ENCODE peak calls at places on chromosomes 12 and 14, in five cellular contexts. One of them, this sample, is unnamed.

GRCh38 chr12:19757317-19757877 is 318.1 kb downstream of the AEBP2 start:
- DNase-seq in head of caudate nucleus: no peak
- DNase-seq in lung: no peak
- DNase-seq in activated CD8-positive, alpha-beta T cell treated with anti-CD3 and anti-CD28 coated beads, Interleukin-2, amount 10 ng/mL, durations not matched to agents 7 days and 5 days: no peak
- DNase-seq in hypothalamus: no peak
- DNase-seq in this sample: peak; percentile 25

GRCh38 chr14:61528591-61529021 is 166.7 kb upstream of the HIF1A start:
- DNase-seq in head of caudate nucleus: no peak
- DNase-seq in lung: no peak
- DNase-seq in activated CD8-positive, alpha-beta T cell treated with anti-CD3 and anti-CD28 coated beads, Interleukin-2, amount 10 ng/mL, durations not matched to agents 7 days and 5 days: no peak
- DNase-seq in hypothalamus: no peak
- DNase-seq in this sample: no peak

GRCh38 chr12:51871126-51871525 is 16.8 kb upstream of the ANKRD33 start:
- DNase-seq in head of caudate nucleus: peak; percentile 37
- DNase-seq in lung: no peak
- DNase-seq in activated CD8-positive, alpha-beta T cell treated with anti-CD3 and anti-CD28 coated beads, Interleukin-2, amount 10 ng/mL, durations not matched to agents 7 days and 5 days: no peak
- DNase-seq in hypothalamus: no peak
- DNase-seq in this sample: peak; percentile 65

GRCh38 chr12:94202245-94203180 is 54.1 kb downstream of the PLXNC1 start:
- DNase-seq in head of caudate nucleus: no peak
- DNase-seq in lung: no peak
- DNase-seq in activated CD8-positive, alpha-beta T cell treated with anti-CD3 and anti-CD28 coated beads, Interleukin-2, amount 10 ng/mL, durations not matched to agents 7 days and 5 days: peak; percentile 53
- DNase-seq in hypothalamus: no peak
- DNase-seq in this sample: no peak

GRCh38 chr12:49808686-49809368 is 19.4 kb downstream of the NCKAP5L start:
- DNase-seq in head of caudate nucleus: peak; percentile 87
- DNase-seq in lung: no peak
- DNase-seq in activated CD8-positive, alpha-beta T cell treated with anti-CD3 and anti-CD28 coated beads, Interleukin-2, amount 10 ng/mL, durations not matched to agents 7 days and 5 days: no peak
- DNase-seq in hypothalamus: no peak
- DNase-seq in this sample: peak; percentile 83

GRCh38 chr14:61025239-61026223 is 44.5 kb downstream of the SLC38A6 start:
- DNase-seq in head of caudate nucleus: peak; percentile 72
- DNase-seq in lung: peak; percentile 45
- DNase-seq in activated CD8-positive, alpha-beta T cell treated with anti-CD3 and anti-CD28 coated beads, Interleukin-2, amount 10 ng/mL, durations not matched to agents 7 days and 5 days: peak; percentile 71
- DNase-seq in hypothalamus: no peak
- DNase-seq in this sample: peak; percentile 84

GRCh38 chr12:132186208-132186856 is 42.1 kb downstream of the NOC4L start:
- DNase-seq in head of caudate nucleus: no peak
- DNase-seq in lung: no peak
- DNase-seq in activated CD8-positive, alpha-beta T cell treated with anti-CD3 and anti-CD28 coated beads, Interleukin-2, amount 10 ng/mL, durations not matched to agents 7 days and 5 days: no peak
- DNase-seq in hypothalamus: no peak
- DNase-seq in this sample: no peak

GRCh38 chr12:96462571-96463280 is 26.7 kb upstream of the CFAP54 start:
- DNase-seq in head of caudate nucleus: no peak
- DNase-seq in lung: no peak
- DNase-seq in activated CD8-positive, alpha-beta T cell treated with anti-CD3 and anti-CD28 coated beads, Interleukin-2, amount 10 ng/mL, durations not matched to agents 7 days and 5 days: no peak
- DNase-seq in hypothalamus: no peak
- DNase-seq in this sample: no peak

GRCh38 chr12:97132270-97132669 is 225.2 kb downstream of the NEDD1 start:
- DNase-seq in head of caudate nucleus: no peak
- DNase-seq in lung: no peak
- DNase-seq in activated CD8-positive, alpha-beta T cell treated with anti-CD3 and anti-CD28 coated beads, Interleukin-2, amount 10 ng/mL, durations not matched to agents 7 days and 5 days: no peak
- DNase-seq in hypothalamus: no peak
- DNase-seq in this sample: no peak

This sample was measured in Ammon's horn.